ENCODE peak calls at places on chromosomes 6 and 20, in seven cellular contexts. Z is WTC11, J is HCT116, C is GM12878, Y is H1, H is HepG2, E is K562. N is an unnamed sample.
A peak's percentile ranks its signal among the peaks of the same experiment; 100 is the strongest.

GRCh38 chr6:5315883-5316282 is 54.6 kb downstream of the FARS2 start:
- DNase-seq in Y (no peak), E (no peak), H (no peak), Z (no peak), J (no peak), C (no peak), N (no peak)

GRCh38 chr20:50281831-50282591 is 91.4 kb downstream of the CEBPB start:
- DNase-seq in C (no peak), J (no peak), E (peak; percentile 81), Z (peak; percentile 69), H (peak; percentile 71), Y (no peak), N (peak; percentile 36)

GRCh38 chr20:52859156-52859887 is 112.8 kb upstream of the TSHZ2 start:
- DNase-seq in E (no peak), C (no peak), H (no peak), J (no peak), Z (peak; percentile 17), Y (no peak), N (no peak)

GRCh38 chr20:49426873-49427272 is 55.6 kb downstream of the KCNB1 start:
- DNase-seq in Z (no peak), H (no peak), Y (no peak), E (no peak), C (no peak), J (no peak), N (no peak)

GRCh38 chr6:128494440-128494839 is 26.0 kb downstream of the PTPRK start:
- DNase-seq in J (no peak), Y (no peak), E (no peak), C (no peak), Z (no peak), H (no peak), N (no peak)

GRCh38 chr6:38143191-38144154 is 323.9 kb downstream of the ZFAND3 start:
- DNase-seq in Y (no peak), H (no peak), C (no peak), Z (no peak), E (no peak), J (no peak), N (no peak)

GRCh38 chr6:109105681-109106080 is 10.4 kb downstream of the CEP57L1 start:
- DNase-seq in Y (no peak), E (no peak), Z (no peak), H (no peak), C (no peak), J (no peak), N (no peak)

GRCh38 chr20:25510721-25511120 is 74.6 kb downstream of the NINL start:
- DNase-seq in H (no peak), E (no peak), J (no peak), C (no peak), Y (no peak), Z (no peak), N (no peak)

GRCh38 chr20:6515261-6515660 is 252.2 kb upstream of the BMP2 start:
- DNase-seq in C (no peak), E (no peak), Y (no peak), J (no peak), Z (no peak), H (no peak), N (no peak)

GRCh38 chr6:130417951-130418350 is 52.1 kb downstream of the TMEM200A start:
- DNase-seq in C (no peak), J (no peak), Z (no peak), E (no peak), Y (no peak), H (no peak), N (no peak)

GRCh38 chr6:137903274-137903932 is 36.3 kb downstream of the TNFAIP3 start:
- DNase-seq in H (no peak), Z (no peak), C (no peak), J (no peak), Y (no peak), E (no peak), N (no peak)

GRCh38 chr6:41273699-41274098 is 12.8 kb downstream of the TREM1 start:
- DNase-seq in C (no peak), H (no peak), Z (no peak), E (no peak), Y (no peak), J (no peak), N (no peak)

GRCh38 chr6:97129111-97129510 is 153.9 kb downstream of the MMS22L start:
- DNase-seq in Z (no peak), Y (no peak), E (no peak), J (no peak), H (no peak), C (no peak), N (no peak)

GRCh38 chr6:26216886-26217713 is 129.9 kb downstream of the HFE start:
- DNase-seq in E (peak; percentile 75), Z (peak; percentile 91), J (no peak), H (peak; percentile 93), C (no peak), Y (no peak), N (no peak)

GRCh38 chr20:37524859-37525708 is 2.6 kb downstream of the BLCAP start:
- DNase-seq in E (no peak), C (no peak), J (no peak), Y (no peak), H (no peak), Z (no peak), N (no peak)

GRCh38 chr6:149433901-149434300 is 33.8 kb downstream of the SUMO4 start:
- DNase-seq in H (no peak), C (no peak), Z (no peak), Y (no peak), J (no peak), E (no peak), N (no peak)

GRCh38 chr6:7073810-7074525 is 33.8 kb upstream of the RREB1 start:
- DNase-seq in Y (no peak), C (peak; percentile 92), E (no peak), Z (no peak), H (no peak), J (no peak), N (no peak)

GRCh38 chr6:71489736-71490135 is 201.1 kb downstream of the OGFRL1 start:
- DNase-seq in C (no peak), E (no peak), Y (no peak), J (peak; percentile 10), H (peak; percentile 47), Z (peak; percentile 11), N (no peak)

GRCh38 chr6:35089216-35089934 is 51.8 kb downstream of the TCP11 start:
- DNase-seq in Y (no peak), J (no peak), C (no peak), E (no peak), Z (no peak), H (no peak), N (no peak)

GRCh38 chr20:47139934-47140333 is 216.6 kb downstream of the ZMYND8 start:
- DNase-seq in E (no peak), H (peak; percentile 38), C (no peak), Y (no peak), Z (no peak), J (no peak), N (no peak)

GRCh38 chr6:119566546-119567263 is 217.1 kb upstream of the MAN1A1 start:
- DNase-seq in H (no peak), Y (no peak), C (no peak), Z (no peak), E (peak; percentile 12), J (no peak), N (no peak)

GRCh38 chr6:119568580-119568979 is 219.0 kb upstream of the MAN1A1 start:
- DNase-seq in J (no peak), E (no peak), C (no peak), Z (no peak), Y (no peak), H (no peak), N (no peak)

GRCh38 chr6:119562168-119562567 is 212.6 kb upstream of the MAN1A1 start:
- DNase-seq in J (no peak), Y (no peak), C (no peak), Z (no peak), H (no peak), E (no peak), N (no peak)

GRCh38 chr6:119565893-119566292 is 216.3 kb upstream of the MAN1A1 start:
- DNase-seq in J (no peak), Z (no peak), E (no peak), H (no peak), Y (no peak), C (no peak), N (no peak)
- TF ChIP-seq SP1 in J (no peak), Z (no peak), E (no peak), H (no peak), Y (no peak), C (no peak), N (no peak)

GRCh38 chr6:140542858-140543257 is 1168.4 kb upstream of the CITED2 start:
- DNase-seq in Z (no peak), E (no peak), Y (no peak), C (peak; percentile 69), J (no peak), H (no peak), N (no peak)

GRCh38 chr6:140544431-140544830 is 1170.0 kb upstream of the CITED2 start:
- DNase-seq in Z (no peak), H (no peak), Y (no peak), J (no peak), E (no peak), C (no peak), N (no peak)

GRCh38 chr6:140546640-140547039 is 1172.2 kb upstream of the CITED2 start:
- DNase-seq in H (no peak), C (no peak), Z (no peak), J (no peak), Y (no peak), E (no peak), N (no peak)

GRCh38 chr6:140548379-140548778 is 1173.9 kb upstream of the CITED2 start:
- DNase-seq in H (no peak), J (no peak), Z (no peak), Y (no peak), E (no peak), C (no peak), N (no peak)
- TF ChIP-seq SP1 in H (no peak), J (no peak), Z (no peak), Y (no peak), E (no peak), C (no peak), N (no peak)

DNA sequence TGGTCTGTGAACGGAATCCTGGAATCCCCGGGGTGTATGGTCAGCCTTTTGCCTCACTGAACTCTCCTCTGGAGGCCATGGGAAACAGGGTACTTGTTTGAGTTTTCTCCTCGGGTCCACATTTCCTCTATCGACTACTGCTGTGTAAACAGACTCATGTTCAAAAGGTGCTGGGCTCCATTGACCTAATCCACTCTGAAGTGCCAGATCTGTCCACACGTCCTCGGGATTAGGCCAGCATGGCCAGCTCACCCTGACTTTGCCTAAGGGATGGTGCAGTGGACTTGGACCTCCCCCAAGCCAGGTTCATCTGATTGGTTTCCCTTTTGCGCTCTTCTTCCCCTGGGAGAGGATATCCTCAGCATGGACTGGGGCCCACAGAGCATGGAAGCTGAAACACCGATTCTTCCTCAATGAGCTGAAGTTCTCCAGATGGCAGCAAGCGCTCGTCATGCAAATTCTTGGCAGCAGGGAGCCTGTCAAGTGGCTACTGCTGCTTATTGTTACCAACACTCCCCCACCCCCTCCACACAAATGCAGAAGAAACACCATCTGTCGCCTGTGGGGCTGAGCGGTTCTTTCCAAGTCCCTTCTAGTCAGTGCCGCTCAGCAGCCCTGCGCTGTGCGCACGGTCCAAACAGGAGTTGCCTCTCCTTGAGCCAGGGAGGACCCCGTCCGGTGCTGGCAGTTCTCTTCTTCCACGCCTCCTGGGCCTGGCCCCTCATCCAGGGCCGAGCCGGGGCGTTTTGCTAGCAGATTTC is 292.6 kb upstream of the MARCKS start:
- DNase-seq in Z (peak; percentile 80), E (no peak), J (no peak), C (no peak), H (peak; percentile 74), Y (peak; percentile 77), N (no peak)
- TF ChIP-seq SP1 in Z (peak; percentile 52), E (no peak), J (no peak), C (no peak), H (no peak), Y (peak; percentile 82), N (no peak)

GRCh38 chr20:19785173-19785799 is 27.2 kb downstream of the RIN2 start:
- DNase-seq in Y (no peak), E (no peak), J (no peak), Z (no peak), H (no peak), C (no peak), N (no peak)
- TF ChIP-seq SP1 in Y (no peak), E (no peak), J (no peak), Z (no peak), H (no peak), C (no peak), N (no peak)